ENCODE peak calls at places on chromosomes 2 and 18, in four cellular contexts. M is spleen, G is cardiac muscle cell, P is fibroblast of mammary gland. R is an unnamed sample.

GRCh38 chr2:240960309-240960962 is 38.0 kb upstream of the SNED1 start:
- DNase-seq in M (peak), G (peak), P (peak), R (peak)

GRCh38 chr2:27715318-27716165 is 51.9 kb downstream of the SLC4A1AP start:
- DNase-seq in M (no peak), G (peak), P (peak), R (peak)

GRCh38 chr2:74982581-74982980 is 24.1 kb downstream of the POLE4 start:
- DNase-seq in M (no peak), G (no peak), P (peak), R (no peak)

GRCh38 chr18:37524139-37524538 is 41.5 kb downstream of the CELF4 start:
- DNase-seq in M (no peak), G (no peak), P (no peak), R (no peak)

GRCh38 chr2:229931241-229931640 is 8.9 kb downstream of the FBXO36 start:
- DNase-seq in M (no peak), G (no peak), P (no peak), R (no peak)

GRCh38 chr2:86480105-86480504 is 38.9 kb downstream of the KDM3A start:
- DNase-seq in M (no peak), G (no peak), P (no peak), R (no peak)

GRCh38 chr2:28471214-28471613 is 24.6 kb upstream of the PLB1 start:
- DNase-seq in M (peak), G (no peak), P (no peak), R (no peak)

GRCh38 chr2:21484643-21485042 is 360.9 kb downstream of the TDRD15 start:
- DNase-seq in M (no peak), G (no peak), P (no peak), R (no peak)

GRCh38 chr2:130894326-130894942 is 57.7 kb downstream of the ARHGEF4 start:
- DNase-seq in M (no peak), G (no peak), P (no peak), R (no peak)

GRCh38 chr18:35721431-35722081 is 140.0 kb downstream of the GALNT1 start:
- DNase-seq in M (no peak), G (no peak), P (no peak), R (no peak)

GRCh38 chr2:208064220-208064951 is 39.1 kb upstream of the PLEKHM3 start:
- DNase-seq in M (no peak), G (no peak), P (peak), R (peak)

GRCh38 chr2:46024146-46024779 is 272.9 kb upstream of the EPAS1 start:
- DNase-seq in M (no peak), G (no peak), P (no peak), R (no peak)

GRCh38 chr2:46796843-46797625 is 118.6 kb downstream of the MCFD2 start:
- DNase-seq in M (no peak), G (no peak), P (no peak), R (no peak)

GRCh38 chr2:219245148-219245898 is at the start of the genes GLB1L and STK16:
- DNase-seq in M (peak), G (peak), P (peak), R (peak)

GRCh38 chr18:73147591-73147990 is 279.8 kb upstream of the NETO1 start:
- DNase-seq in M (no peak), G (no peak), P (no peak), R (no peak)

GRCh38 chr2:102140367-102140766 is 2.2 kb upstream of the IL1R1 start:
- DNase-seq in M (no peak), G (no peak), P (no peak), R (no peak)

GRCh38 chr2:136510244-136510643 is 255.1 kb upstream of the THSD7B start:
- DNase-seq in M (no peak), G (no peak), P (no peak), R (no peak)

GRCh38 chr18:51196811-51197660 is 445 bp downstream of the MEX3C start:
- DNase-seq in M (peak), G (peak), P (peak), R (no peak)

GRCh38 chr2:136422512-136422911 is 304.6 kb upstream of the CXCR4 start:
- DNase-seq in M (no peak), G (no peak), P (no peak), R (no peak)

GRCh38 chr18:79068299-79068945 is 772 bp upstream of the ATP9B start:
- DNase-seq in M (peak), G (no peak), P (peak), R (no peak)

GRCh38 chr2:27421660-27422250 is 6.7 kb upstream of the NRBP1 start:
- DNase-seq in M (no peak), G (no peak), P (no peak), R (no peak)

GRCh38 chr2:1728821-1729220 is 15.5 kb downstream of the PXDN start:
- DNase-seq in M (no peak), G (peak), P (no peak), R (no peak)

GRCh38 chr2:131010566-131010965 is 82.7 kb downstream of the FAM168B start:
- DNase-seq in M (no peak), G (no peak), P (no peak), R (no peak)

GRCh38 chr2:229416116-229416694 is 145.1 kb upstream of the PID1 start:
- DNase-seq in M (no peak), G (no peak), P (peak), R (peak)

GRCh38 chr18:76347341-76347740 is 147.7 kb downstream of the ZNF516 start:
- DNase-seq in M (no peak), G (no peak), P (no peak), R (no peak)

GRCh38 chr18:76346490-76347130 is 148.4 kb downstream of the ZNF516 start:
- DNase-seq in M (no peak), G (no peak), P (no peak), R (no peak)

GRCh38 chr18:76350134-76351025 is 144.7 kb downstream of the ZNF516 start:
- DNase-seq in M (no peak), G (no peak), P (no peak), R (no peak)

GRCh38 chr18:76348267-76349066 is 146.6 kb downstream of the ZNF516 start:
- DNase-seq in M (no peak), G (no peak), P (no peak), R (no peak)

DNA sequence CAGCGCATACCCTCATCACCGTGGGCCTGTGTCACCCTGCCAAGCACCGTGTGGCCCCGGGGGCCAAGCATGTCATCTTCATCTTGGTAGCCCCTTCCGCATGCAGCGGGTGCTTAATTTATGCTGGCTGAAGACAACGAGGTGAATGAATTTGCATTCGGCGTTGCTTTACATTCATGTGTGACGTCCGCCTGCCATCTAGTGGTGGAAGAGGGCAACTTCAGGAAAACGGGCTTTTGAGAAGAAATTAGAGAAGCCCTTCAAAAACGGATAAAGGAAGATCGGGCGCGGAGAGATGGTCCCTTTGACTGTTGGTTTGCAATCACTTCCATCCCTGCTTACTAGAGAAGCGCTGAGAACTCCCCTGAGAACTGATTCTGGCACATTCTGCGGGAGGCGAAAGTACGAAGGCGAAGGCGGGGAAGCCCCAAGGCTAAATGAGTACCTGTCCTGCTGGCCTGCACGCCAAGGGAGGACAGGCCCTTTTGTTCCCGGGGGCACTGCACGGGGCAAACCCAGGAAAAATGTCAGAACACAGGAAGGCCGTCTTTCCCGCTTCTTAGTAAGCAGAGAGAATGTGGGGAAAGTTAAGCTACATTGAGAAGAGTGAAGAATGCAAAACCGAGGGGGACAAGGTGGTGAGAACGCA is 145.9 kb downstream of the ZNF516 start:
- DNase-seq in M (no peak), G (peak), P (peak), R (peak)
- H3K4me3 ChIP-seq in M (no peak), G (no peak), P (no peak), R (no peak)

DNA sequence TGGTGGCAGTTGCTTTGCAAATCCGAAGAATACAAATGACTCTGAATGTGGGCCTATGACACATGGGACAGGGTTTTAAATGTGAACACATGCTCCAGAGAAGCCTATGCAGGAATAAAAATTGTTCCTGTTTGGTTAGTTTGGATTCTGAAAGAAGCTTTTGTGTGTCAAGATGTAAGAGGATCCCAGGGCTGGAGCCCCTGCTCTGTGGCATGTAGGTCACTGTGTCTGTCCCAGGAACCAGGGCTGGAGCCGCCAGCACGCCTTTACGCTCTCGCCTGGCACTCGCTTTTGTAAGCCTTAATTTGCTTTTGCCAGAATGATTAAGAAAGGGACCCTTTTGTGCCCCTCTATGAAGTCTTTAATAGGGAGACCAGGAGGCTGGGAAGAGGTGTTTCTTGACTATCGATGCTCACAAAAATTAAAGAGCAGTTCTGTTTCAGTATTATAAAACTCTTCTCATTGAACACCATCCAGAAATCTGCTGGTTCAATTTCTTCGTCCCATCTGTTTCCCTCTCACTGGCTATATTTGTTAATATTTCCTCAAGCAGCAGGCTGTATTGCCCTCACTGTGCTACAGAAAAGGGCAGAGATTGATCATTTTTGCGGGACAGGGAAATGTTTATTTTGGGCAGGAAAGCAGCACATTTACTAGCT is 532.6 kb upstream of the POU3F3 start:
- DNase-seq in M (no peak), G (no peak), P (no peak), R (no peak)
- H3K4me3 ChIP-seq in M (no peak), G (no peak), P (no peak), R (no peak)

GRCh38 chr18:55419939-55420664 is 167.9 kb downstream of the TCF4 start:
- DNase-seq in M (no peak), G (no peak), P (no peak), R (no peak)
- H3K4me3 ChIP-seq in M (no peak), G (no peak), P (peak), R (peak)

GRCh38 chr2:189363559-189363958 is 77.7 kb upstream of the WDR75 start:
- DNase-seq in M (no peak), G (no peak), P (peak), R (peak)
- H3K4me3 ChIP-seq in M (no peak), G (no peak), P (no peak), R (no peak)

GRCh38 chr2:158969717-158970521 is 1.5 kb downstream of the TANC1 start:
- DNase-seq in M (no peak), G (peak), P (peak), R (no peak)
- H3K4me3 ChIP-seq in M (peak), G (peak), P (peak), R (peak)

GRCh38 chr2:37882036-37882435 is 43.1 kb upstream of the RMDN2 start:
- DNase-seq in M (no peak), G (no peak), P (no peak), R (no peak)
- H3K4me3 ChIP-seq in M (no peak), G (no peak), P (no peak), R (no peak)

GRCh38 chr2:31413025-31413424 is 1.5 kb downstream of the XDH start:
- DNase-seq in M (no peak), G (no peak), P (peak), R (no peak)
- H3K4me3 ChIP-seq in M (no peak), G (no peak), P (no peak), R (no peak)

GRCh38 chr2:232997749-232998665 is 15.0 kb downstream of the NGEF start:
- DNase-seq in M (peak), G (no peak), P (no peak), R (no peak)
- H3K4me3 ChIP-seq in M (no peak), G (no peak), P (no peak), R (no peak)

DNA sequence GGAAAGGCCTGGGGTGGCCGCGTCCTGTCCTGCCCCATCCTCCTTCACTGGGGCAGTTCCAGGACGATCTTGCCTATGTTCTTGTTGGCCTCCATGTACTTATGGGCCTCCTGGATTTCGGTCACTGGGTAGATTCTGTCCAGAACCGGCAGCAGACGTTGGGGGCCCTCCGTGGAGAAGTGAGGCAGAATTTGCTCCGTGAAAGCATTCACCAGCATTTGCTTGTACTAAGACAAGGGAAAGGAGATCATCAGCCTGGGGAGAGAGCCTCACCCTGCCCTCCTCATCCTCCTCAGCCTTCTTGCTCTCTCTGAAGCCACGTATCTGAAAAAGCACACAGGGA is 1.4 kb upstream of the SF3B6 start:
- DNase-seq in M (no peak), G (no peak), P (no peak), R (no peak)
- H3K4me3 ChIP-seq in M (peak), G (peak), P (peak), R (peak)

DNA sequence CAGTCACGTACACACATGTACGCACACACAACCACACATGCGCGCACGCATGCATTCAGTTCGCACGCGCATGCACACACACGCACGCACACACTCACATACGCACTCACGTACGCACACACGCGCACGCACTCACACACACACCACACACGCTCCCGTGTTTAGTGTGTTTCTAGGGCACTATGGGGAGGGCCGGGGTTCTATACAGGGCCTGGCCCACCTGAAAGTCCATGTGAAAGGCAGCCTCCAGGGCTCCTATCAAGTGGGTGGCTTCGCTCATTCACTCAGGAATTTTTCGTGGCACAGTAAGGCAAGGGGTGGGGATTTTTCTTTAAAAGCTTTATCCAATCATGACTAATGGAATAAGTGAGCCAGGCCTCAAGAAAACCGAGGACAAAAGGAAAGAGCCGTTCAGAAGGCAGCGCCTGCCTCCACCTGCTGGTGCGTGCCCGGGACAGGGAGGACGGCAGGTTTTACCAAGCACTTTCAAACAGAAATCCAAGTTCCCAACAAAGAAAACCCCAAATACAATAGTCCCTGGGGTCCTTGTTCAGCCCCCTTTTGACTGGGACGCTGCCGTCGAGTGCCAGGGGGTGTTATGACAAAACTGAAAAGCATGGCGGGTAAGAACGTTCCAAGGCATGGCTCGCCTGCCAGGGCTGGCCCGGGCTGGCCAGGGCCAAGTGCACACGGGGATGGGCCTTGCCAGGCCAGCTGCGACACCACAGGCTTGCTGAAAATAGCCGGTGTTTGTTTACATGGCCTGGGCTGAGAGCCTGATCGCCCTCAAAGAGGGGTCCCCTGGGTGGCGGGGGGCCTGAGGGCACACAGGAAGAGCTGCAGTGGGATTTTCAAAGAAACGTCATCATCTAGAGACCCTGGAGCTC is 110.0 kb downstream of the HDAC4 start:
- DNase-seq in M (peak), G (peak), P (peak), R (no peak)
- H3K4me3 ChIP-seq in M (no peak), G (no peak), P (no peak), R (no peak)